ENCODE peak calls at places on chromosome 17, in eight cellular contexts. Z is ovary; V is heart right ventricle; G is psoas muscle; D is MM.1S; F is CD8-positive, alpha-beta memory T cell; M is BE2C; T is colonic mucosa. W is an unnamed sample.

GRCh38 chr17:57834146-57834741 is 15.6 kb downstream of the MRPS23 start:
- DNase-seq in Z (no peak), V (no peak), G (peak; percentile 94), D (no peak), F (no peak), M (peak; percentile 32), T (no peak), W (no peak)

GRCh38 chr17:33267279-33267790 is 25.8 kb downstream of the ASIC2 start:
- DNase-seq in Z (no peak), V (no peak), G (no peak), D (no peak), F (no peak), M (no peak), T (no peak), W (no peak)

GRCh38 chr17:66455022-66455547 is 152.7 kb downstream of the PRKCA start:
- DNase-seq in Z (no peak), V (no peak), G (no peak), D (no peak), F (no peak), M (no peak), T (no peak), W (no peak)

GRCh38 chr17:45132302-45132568 is at the start of gene PLCD3:
- DNase-seq in Z (no peak), V (no peak), G (no peak), D (peak; percentile 24), F (peak; percentile 79), M (no peak), T (no peak), W (no peak)

GRCh38 chr17:17177186-17177585 is 28.9 kb downstream of the PLD6 start:
- DNase-seq in Z (no peak), V (no peak), G (no peak), D (no peak), F (no peak), M (no peak), T (no peak), W (no peak)

GRCh38 chr17:13510062-13510461 is 91.7 kb downstream of the HS3ST3A1 start:
- DNase-seq in Z (no peak), V (no peak), G (no peak), D (no peak), F (no peak), M (peak; percentile 26), T (no peak), W (no peak)

GRCh38 chr17:2892305-2892971 is 96.2 kb downstream of the RAP1GAP2 start:
- DNase-seq in Z (no peak), V (no peak), G (no peak), D (no peak), F (no peak), M (no peak), T (peak; percentile 60), W (no peak)

GRCh38 chr17:65633988-65634387 is 72.5 kb upstream of the AXIN2 start:
- DNase-seq in Z (no peak), V (no peak), G (no peak), D (no peak), F (no peak), M (no peak), T (no peak), W (no peak)

GRCh38 chr17:48024149-48025039 is 13.2 kb downstream of the COPZ2 start:
- DNase-seq in Z (peak; percentile 50), V (peak; percentile 24), G (peak; percentile 72), D (peak; percentile 25), F (peak; percentile 65), M (peak; percentile 58), T (peak; percentile 84), W (peak; percentile 31)

GRCh38 chr17:17823433-17824118 is 13.2 kb downstream of the SREBF1 start:
- DNase-seq in Z (peak; percentile 87), V (peak; percentile 83), G (peak; percentile 95), D (peak; percentile 90), F (peak; percentile 85), M (peak; percentile 79), T (peak; percentile 90), W (peak; percentile 73)

GRCh38 chr17:33871720-33872535 is 383.2 kb upstream of the CCL2 start:
- DNase-seq in Z (no peak), V (no peak), G (no peak), D (no peak), F (no peak), M (peak; percentile 49), T (no peak), W (no peak)

GRCh38 chr17:27245230-27245696 is 48.7 kb upstream of the WSB1 start:
- DNase-seq in Z (peak; percentile 78), V (peak; percentile 89), G (peak; percentile 92), D (peak; percentile 77), F (peak; percentile 60), M (peak; percentile 76), T (peak; percentile 88), W (peak; percentile 14)

GRCh38 chr17:181213-182163 is at the start of gene DOC2B:
- DNase-seq in Z (no peak), V (peak; percentile 31), G (peak; percentile 76), D (no peak), F (no peak), M (peak; percentile 39), T (peak; percentile 38), W (no peak)

GRCh38 chr17:57889892-57890856 is 40.3 kb upstream of the MRPS23 start:
- DNase-seq in Z (peak; percentile 96), V (peak; percentile 87), G (peak; percentile 98), D (no peak), F (no peak), M (peak; percentile 50), T (peak; percentile 65), W (no peak)

GRCh38 chr17:1730345-1731193 is 6.1 kb downstream of the WDR81 start:
- DNase-seq in Z (peak; percentile 98), V (peak; percentile 86), G (peak; percentile 96), D (no peak), F (no peak), M (peak; percentile 84), T (peak; percentile 52), W (no peak)

GRCh38 chr17:60390223-60390622 is 1.7 kb downstream of the USP32 start:
- DNase-seq in Z (no peak), V (no peak), G (no peak), D (no peak), F (no peak), M (no peak), T (no peak), W (no peak)

DNA sequence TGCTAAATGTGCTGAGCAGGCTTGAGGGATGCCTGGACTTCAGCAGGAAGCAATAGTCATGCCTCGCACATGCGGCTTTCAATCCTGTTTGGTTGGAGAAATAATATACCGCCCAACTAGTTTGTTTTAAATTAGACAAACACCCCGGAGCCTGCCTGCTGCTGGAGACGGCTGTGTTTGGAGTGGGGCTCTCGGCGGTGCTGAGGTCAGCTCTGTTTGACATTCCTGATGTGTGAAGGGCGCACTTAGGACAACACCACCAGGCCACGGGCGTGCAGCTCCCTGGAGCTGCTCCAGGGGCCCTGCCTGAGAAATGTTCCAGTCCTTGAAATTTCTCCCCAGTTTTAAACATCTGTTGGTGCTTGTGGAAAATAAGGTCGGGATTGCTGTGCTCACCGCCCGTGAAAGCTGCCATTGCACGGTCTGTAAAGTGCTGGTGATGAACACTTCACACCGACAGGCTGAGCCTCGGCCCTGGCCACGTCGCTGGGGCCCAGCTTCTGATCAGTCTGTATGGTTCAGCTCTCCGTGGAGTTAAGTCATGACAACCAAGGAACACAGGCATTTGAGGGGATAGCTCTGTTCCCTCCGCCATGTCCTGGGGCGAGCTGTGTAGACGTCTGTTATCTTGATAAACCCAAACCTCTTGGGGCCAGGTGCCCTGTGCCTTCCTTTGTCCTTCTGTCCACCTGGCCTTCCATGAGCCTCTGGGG is 110.4 kb downstream of the METRNL start:
- DNase-seq in Z (peak; percentile 75), V (no peak), G (peak; percentile 75), D (no peak), F (peak; percentile 35), M (no peak), T (peak; percentile 29), W (peak; percentile 4)
- H3K9me3 ChIP-seq in Z (no peaks in the 10 kb centered on the region), V (peaks cover 3% of the 10 kb centered on the region), G (no peaks in the 10 kb centered on the region), D (no peaks in the 10 kb centered on the region), F (no peaks in the 10 kb centered on the region), M (no peaks in the 10 kb centered on the region), T (no peaks in the 10 kb centered on the region), W (no peaks in the 10 kb centered on the region)

GRCh38 chr17:22265807-22266206 is 573.5 kb downstream of the KCNJ18 start:
- DNase-seq in Z (no peak), V (no peak), G (no peak), D (no peak), F (no peak), M (no peak), T (no peak), W (no peak)

GRCh38 chr17:22268912-22269220 is 576.5 kb downstream of the KCNJ18 start:
- DNase-seq in Z (no peak), V (no peak), G (no peak), D (no peak), F (no peak), M (no peak), T (no peak), W (no peak)

GRCh38 chr17:22268214-22268911 is 576.0 kb downstream of the KCNJ18 start:
- DNase-seq in Z (no peak), V (no peak), G (no peak), D (no peak), F (no peak), M (peak; percentile 76), T (no peak), W (no peak)

GRCh38 chr17:22266231-22266630 is 573.9 kb downstream of the KCNJ18 start:
- DNase-seq in Z (no peak), V (no peak), G (no peak), D (no peak), F (no peak), M (peak; percentile 74), T (no peak), W (no peak)

GRCh38 chr17:22267019-22267418 is 574.7 kb downstream of the KCNJ18 start:
- DNase-seq in Z (no peak), V (no peak), G (no peak), D (no peak), F (no peak), M (no peak), T (no peak), W (no peak)
- H3K9me3 ChIP-seq in Z (no peaks in the 10 kb centered on the region), V (no peaks in the 10 kb centered on the region), G (no peaks in the 10 kb centered on the region), D (no peaks in the 10 kb centered on the region), F (no peaks in the 10 kb centered on the region), M (no peaks in the 10 kb centered on the region), T (no peaks in the 10 kb centered on the region), W (peaks cover 4% of the 10 kb centered on the region)

DNA sequence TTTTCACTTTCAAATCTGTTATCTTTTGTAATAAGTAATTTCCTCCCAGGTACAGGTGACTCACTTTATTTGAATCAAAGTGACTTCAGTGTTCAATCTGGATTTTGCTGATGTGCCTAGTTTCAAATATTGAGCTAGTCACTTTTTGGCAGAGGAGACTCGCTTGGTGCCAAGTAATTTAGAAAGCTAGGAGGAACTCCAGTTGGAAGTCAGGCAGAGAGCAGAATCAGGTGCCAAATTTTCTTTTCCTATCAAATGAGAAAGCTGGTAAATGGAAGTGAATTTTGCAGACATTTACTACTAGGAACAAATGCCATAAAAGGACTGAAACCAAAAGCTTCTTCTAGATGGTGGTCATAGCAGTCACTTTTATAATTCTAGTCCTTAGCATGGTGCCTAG is 656.0 kb upstream of the KIF2B start:
- DNase-seq in Z (no peak), V (no peak), G (no peak), D (no peak), F (no peak), M (no peak), T (no peak), W (no peak)
- H3K9me3 ChIP-seq in Z (no peaks in the 10 kb centered on the region), V (no peaks in the 10 kb centered on the region), G (no peaks in the 10 kb centered on the region), D (no peaks in the 10 kb centered on the region), F (peaks cover 4% of the 10 kb centered on the region), M (no peaks in the 10 kb centered on the region), T (no peaks in the 10 kb centered on the region), W (no peaks in the 10 kb centered on the region)

DNA sequence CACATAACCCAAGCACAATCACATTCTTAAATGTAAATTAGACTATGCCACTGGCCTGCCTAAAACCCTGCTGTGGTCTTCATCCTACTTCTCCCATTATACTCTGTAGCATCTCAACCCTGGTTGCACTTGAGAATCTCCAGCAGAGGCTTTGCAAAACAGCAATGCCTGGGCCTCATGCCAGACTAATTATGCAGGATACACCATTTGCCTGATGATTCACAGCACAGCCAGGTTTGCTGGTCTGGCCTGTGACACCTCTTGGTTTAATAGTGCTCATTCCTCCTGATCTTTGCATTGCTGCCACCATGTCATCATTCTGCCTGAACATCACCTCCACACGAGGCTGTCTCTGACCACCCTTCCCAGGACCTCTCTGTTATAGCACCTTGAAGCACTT is 491.9 kb upstream of the TOM1L1 start:
- DNase-seq in Z (no peak), V (no peak), G (no peak), D (no peak), F (no peak), M (no peak), T (no peak), W (no peak)
- H3K9me3 ChIP-seq in Z (no peaks in the 10 kb centered on the region), V (no peaks in the 10 kb centered on the region), G (no peaks in the 10 kb centered on the region), D (no peaks in the 10 kb centered on the region), F (no peaks in the 10 kb centered on the region), M (no peaks in the 10 kb centered on the region), T (no peaks in the 10 kb centered on the region), W (no peaks in the 10 kb centered on the region)

W was measured in T-helper 17 cell.